ENCODE peak calls at places on chromosomes 11 and 22, in five cellular contexts. U is GM13977, C is AG04450, P is B cell, D is dorsolateral prefrontal cortex. I is an unnamed sample.

GRCh38 chr11:46832511-46833214 is 13.4 kb downstream of the CKAP5 start:
- DNase-seq in U (no peak), C (no peak), P (no peak), D (no peak), I (no peak)

GRCh38 chr11:125404136-125404810 is 91.8 kb downstream of the FEZ1 start:
- DNase-seq in U (no peak), C (no peak), P (no peak), D (no peak), I (no peak)

GRCh38 chr22:29216011-29216872 is 10.5 kb downstream of the EMID1 start:
- DNase-seq in U (no peak), C (no peak), P (peak; percentile 14), D (no peak), I (no peak)

GRCh38 chr22:50724616-50725015 is 13.4 kb upstream of the ACR start:
- DNase-seq in U (no peak), C (no peak), P (no peak), D (no peak), I (no peak)

GRCh38 chr22:39528080-39528661 is 4.4 kb downstream of the RPS19BP1 start:
- DNase-seq in U (no peak), C (no peak), P (no peak), D (no peak), I (no peak)

GRCh38 chr11:12854829-12855228 is 154.3 kb upstream of the RASSF10 start:
- DNase-seq in U (no peak), C (no peak), P (no peak), D (no peak), I (no peak)

GRCh38 chr11:3130269-3131071 is 34.6 kb downstream of the OSBPL5 start:
- DNase-seq in U (no peak), C (no peak), P (peak; percentile 4), D (peak; percentile 61), I (no peak)

GRCh38 chr11:102620858-102621561 is 4.1 kb downstream of the MMP20 start:
- DNase-seq in U (peak; percentile 12), C (peak; percentile 33), P (no peak), D (no peak), I (no peak)

GRCh38 chr11:122439911-122440782 is 215.4 kb upstream of the UBASH3B start:
- DNase-seq in U (no peak), C (no peak), P (no peak), D (peak; percentile 21), I (no peak)

GRCh38 chr22:45836418-45836817 is 140.5 kb downstream of the WNT7B start:
- DNase-seq in U (no peak), C (no peak), P (no peak), D (no peak), I (no peak)

GRCh38 chr11:118229274-118229847 is 4.5 kb upstream of the JAML start:
- DNase-seq in U (no peak), C (no peak), P (no peak), D (no peak), I (no peak)

GRCh38 chr22:46710842-46711241 is 27.2 kb downstream of the CERK start:
- DNase-seq in U (no peak), C (no peak), P (no peak), D (no peak), I (no peak)

GRCh38 chr11:120954381-120954780 is 69.5 kb upstream of the TBCEL start:
- DNase-seq in U (no peak), C (no peak), P (no peak), D (no peak), I (no peak)

GRCh38 chr22:29782061-29782845 is 15.1 kb downstream of the UQCR10 start:
- DNase-seq in U (no peak), C (no peak), P (no peak), D (peak; percentile 38), I (no peak)

GRCh38 chr22:39612811-39613548 is 42.4 kb downstream of the CACNA1I start:
- DNase-seq in U (no peak), C (no peak), P (no peak), D (no peak), I (no peak)

GRCh38 chr22:44299124-44299523 is 13.6 kb downstream of the SHISAL1 start:
- DNase-seq in U (no peak), C (no peak), P (no peak), D (no peak), I (no peak)

GRCh38 chr11:96116341-96116740 is 192.4 kb upstream of the MTMR2 start:
- DNase-seq in U (no peak), C (no peak), P (no peak), D (no peak), I (no peak)

GRCh38 chr22:33274214-33274828 is 216.1 kb upstream of the SYN3 start:
- DNase-seq in U (peak; percentile 44), C (no peak), P (peak; percentile 34), D (no peak), I (no peak)

DNA sequence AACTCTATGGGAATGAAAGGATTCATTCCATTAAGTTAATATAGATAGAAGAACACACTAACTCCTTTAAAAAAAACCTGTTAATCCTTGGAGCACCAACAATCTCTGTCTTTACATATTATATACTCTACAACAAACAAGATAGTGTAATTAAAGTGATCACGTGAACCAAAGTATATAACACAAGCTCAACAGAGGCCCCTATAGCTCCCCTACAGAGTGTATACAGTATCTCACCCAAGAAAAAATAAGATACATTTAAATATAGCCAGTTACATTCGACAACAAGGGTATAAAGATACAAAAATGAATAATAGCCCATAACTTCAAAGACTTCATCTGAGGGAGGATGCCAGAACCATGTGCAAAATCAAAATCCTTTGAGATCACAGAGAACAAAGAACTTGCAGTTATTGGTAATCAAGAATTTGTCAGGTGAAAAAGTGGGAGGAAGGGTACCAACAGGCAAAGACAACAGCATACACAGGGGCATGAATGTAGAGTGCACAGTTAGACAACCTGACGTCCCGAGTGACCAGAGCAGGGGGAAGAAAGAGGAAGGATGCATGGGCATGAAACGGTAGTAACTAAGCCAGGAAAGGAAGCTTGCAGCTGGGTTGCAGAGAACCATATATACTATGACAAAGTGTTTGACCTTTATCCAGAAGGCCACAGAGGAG is 4.7 kb downstream of the FCHSD2 start:
- DNase-seq in U (no peak), C (no peak), P (no peak), D (no peak), I (no peak)
- TF ChIP-seq CTCF in U (no peak), C (peak; percentile 9), P (peak; percentile 31), D (no peak), I (no peak)

GRCh38 chr11:133930767-133931448 is 25.9 kb downstream of the IGSF9B start:
- DNase-seq in U (no peak), C (no peak), P (peak; percentile 42), D (no peak), I (no peak)
- TF ChIP-seq CTCF in U (peak; percentile 20), C (peak; percentile 35), P (no peak), D (peak; percentile 53), I (peak; percentile 39)

DNA sequence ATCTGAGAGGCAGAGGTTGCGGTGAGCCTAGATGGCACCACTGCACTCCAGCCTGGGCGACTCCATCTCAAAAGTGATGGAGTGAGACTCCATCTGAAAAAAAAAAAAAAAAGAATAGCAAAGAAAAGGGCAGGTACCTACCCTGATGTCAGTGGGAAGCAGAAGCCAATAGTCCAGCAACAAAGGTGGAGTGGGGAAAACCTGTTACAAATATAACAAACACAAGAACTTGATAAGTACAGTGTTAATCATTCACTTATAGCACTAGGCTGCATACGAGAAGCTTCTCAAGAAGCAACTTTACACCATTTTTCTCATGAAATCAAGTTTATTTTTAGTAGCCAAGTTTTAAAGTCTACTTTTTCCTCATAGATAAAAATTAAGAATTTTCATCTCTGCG is 62.5 kb upstream of the YWHAH start:
- DNase-seq in U (no peak), C (no peak), P (no peak), D (no peak), I (no peak)
- TF ChIP-seq CTCF in U (no peak), C (no peak), P (no peak), D (no peak), I (no peak)

GRCh38 chr11:61610905-61611304 is 30.0 kb upstream of the SYT7 start:
- DNase-seq in U (no peak), C (no peak), P (no peak), D (no peak), I (no peak)

GRCh38 chr11:61611309-61611708 is 30.4 kb upstream of the SYT7 start:
- DNase-seq in U (no peak), C (no peak), P (no peak), D (no peak), I (no peak)

GRCh38 chr11:61609000-61609969 is 28.4 kb upstream of the SYT7 start:
- DNase-seq in U (no peak), C (no peak), P (no peak), D (no peak), I (no peak)

GRCh38 chr11:61607920-61608599 is 27.2 kb upstream of the SYT7 start:
- DNase-seq in U (no peak), C (no peak), P (no peak), D (no peak), I (no peak)

DNA sequence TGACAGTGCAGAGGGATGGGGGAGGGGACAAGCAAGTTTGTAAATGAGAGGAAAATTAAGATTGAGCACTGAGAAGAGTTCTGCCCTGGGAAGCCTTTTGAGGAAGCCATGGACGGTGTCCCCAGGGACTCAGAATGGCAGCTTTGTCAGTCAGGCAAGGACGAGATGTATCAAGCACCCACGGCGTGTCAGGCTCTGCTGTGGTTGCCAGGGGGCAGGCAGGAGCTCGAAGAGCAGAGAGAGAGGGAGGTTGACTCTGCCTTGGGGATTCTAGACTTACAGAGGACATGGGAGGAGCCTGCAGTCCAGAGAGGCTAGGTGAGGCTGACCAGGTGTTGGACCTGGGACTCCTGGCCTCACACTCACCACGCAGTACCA is 29.1 kb upstream of the SYT7 start:
- DNase-seq in U (no peak), C (no peak), P (no peak), D (no peak), I (no peak)
- TF ChIP-seq CTCF in U (no peak), C (peak; percentile 28), P (no peak), D (no peak), I (no peak)

GRCh38 chr11:76666408-76666807 is 4.1 kb downstream of the LRRC32 start:
- DNase-seq in U (no peak), C (no peak), P (peak; percentile 60), D (no peak), I (no peak)

GRCh38 chr11:76664578-76665061 is 5.9 kb downstream of the LRRC32 start:
- DNase-seq in U (no peak), C (no peak), P (peak; percentile 72), D (no peak), I (no peak)

GRCh38 chr11:76663912-76664440 is 6.6 kb downstream of the LRRC32 start:
- DNase-seq in U (no peak), C (no peak), P (peak; percentile 3), D (no peak), I (no peak)

GRCh38 chr11:76665921-76666351 is 4.6 kb downstream of the LRRC32 start:
- DNase-seq in U (no peak), C (no peak), P (peak; percentile 18), D (no peak), I (no peak)

GRCh38 chr11:76665172-76665571 is 5.4 kb downstream of the LRRC32 start:
- DNase-seq in U (no peak), C (no peak), P (peak; percentile 41), D (no peak), I (no peak)
- TF ChIP-seq CTCF in U (no peak), C (no peak), P (no peak), D (no peak), I (no peak)

GRCh38 chr22:27919943-27920755 is 1.1 kb upstream of the PITPNB start:
- DNase-seq in U (no peak), C (no peak), P (no peak), D (no peak), I (no peak)
- TF ChIP-seq CTCF in U (no peak), C (peak; percentile 30), P (no peak), D (no peak), I (no peak)